ENCODE peak calls at places on chromosomes 11 and 22, in six cellular contexts. Y is endodermal cell, N is K562, L is mesenchymal stem cell, D is mesendoderm, I is adipocyte. K is an unnamed sample.
A peak's percentile ranks its signal among the peaks of the same experiment; 100 is the strongest.

GRCh38 chr22:21926728-21927127 is 25.9 kb downstream of the PPM1F start:
- DNase-seq in Y (peak; percentile 55), N (no peak), L (no peak), D (no peak), I (no peak), K (no peak)

GRCh38 chr22:36285545-36285944 is 32.6 kb downstream of the APOL1 start:
- DNase-seq in Y (no peak), N (no peak), L (no peak), D (no peak), I (no peak), K (peak; percentile 67)

GRCh38 chr11:76208829-76209670 is 2.7 kb upstream of the WNT11 start:
- DNase-seq in Y (peak; percentile 94), N (no peak), L (peak; percentile 54), D (peak; percentile 78), I (peak; percentile 80), K (peak; percentile 92)

GRCh38 chr11:100557830-100558611 is 129.1 kb upstream of the ARHGAP42 start:
- DNase-seq in Y (no peak), N (no peak), L (peak; percentile 42), D (no peak), I (peak; percentile 15), K (no peak)

GRCh38 chr11:73463359-73463758 is 87.2 kb downstream of the RELT start:
- DNase-seq in Y (no peak), N (no peak), L (peak; percentile 69), D (no peak), I (peak; percentile 70), K (no peak)

GRCh38 chr11:109695696-109696095 is 273.7 kb downstream of the C11orf87 start:
- DNase-seq in Y (no peak), N (no peak), L (peak; percentile 49), D (no peak), I (no peak), K (no peak)

GRCh38 chr22:45497268-45497667 is 5.4 kb upstream of the FBLN1 start:
- DNase-seq in Y (no peak), N (no peak), L (no peak), D (no peak), I (no peak), K (no peak)

GRCh38 chr11:21774212-21774611 is 418.7 kb upstream of the ANO5 start:
- DNase-seq in Y (peak; percentile 26), N (no peak), L (no peak), D (no peak), I (no peak), K (no peak)

GRCh38 chr11:10592331-10592730 is 23.9 kb upstream of the LYVE1 start:
- DNase-seq in Y (no peak), N (no peak), L (peak; percentile 93), D (peak; percentile 53), I (peak; percentile 94), K (no peak)

GRCh38 chr11:74820763-74821162 is 72.1 kb downstream of the RNF169 start:
- DNase-seq in Y (no peak), N (no peak), L (peak; percentile 83), D (peak; percentile 40), I (peak; percentile 74), K (no peak)

GRCh38 chr11:20156280-20156875 is 3.9 kb downstream of the DBX1 start:
- DNase-seq in Y (peak; percentile 87), N (peak; percentile 9), L (no peak), D (peak; percentile 54), I (no peak), K (no peak)

GRCh38 chr11:124222407-124222806 is 18.5 kb upstream of the OR8G1 start:
- DNase-seq in Y (no peak), N (no peak), L (no peak), D (no peak), I (no peak), K (no peak)

GRCh38 chr22:25930083-25930482 is 188.1 kb downstream of the MYO18B start:
- DNase-seq in Y (peak; percentile 41), N (no peak), L (no peak), D (no peak), I (no peak), K (no peak)

GRCh38 chr11:70503201-70503877 is 105.0 kb downstream of the CTTN start:
- DNase-seq in Y (no peak), N (no peak), L (no peak), D (no peak), I (no peak), K (peak; percentile 41)

GRCh38 chr11:9760180-9760550 is 96.3 kb downstream of the SWAP70 start:
- DNase-seq in Y (no peak), N (no peak), L (peak; percentile 87), D (no peak), I (peak; percentile 92), K (peak; percentile 96)

GRCh38 chr11:119339581-119340334 is 925 bp downstream of the C1QTNF5 start:
- DNase-seq in Y (peak; percentile 92), N (peak; percentile 85), L (peak; percentile 66), D (peak; percentile 61), I (peak; percentile 91), K (peak; percentile 93)

GRCh38 chr11:119337581-119338317 is 2.9 kb downstream of the C1QTNF5 start:
- DNase-seq in Y (peak; percentile 90), N (peak; percentile 36), L (peak; percentile 96), D (peak; percentile 90), I (peak; percentile 43), K (peak; percentile 64)

GRCh38 chr11:119336744-119337469 is 2.6 kb downstream of the RNF26 start:
- DNase-seq in Y (peak; percentile 41), N (no peak), L (no peak), D (no peak), I (no peak), K (peak; percentile 30)

GRCh38 chr11:119338946-119339580 is 1.6 kb downstream of the C1QTNF5 start:
- DNase-seq in Y (peak; percentile 63), N (no peak), L (peak; percentile 24), D (no peak), I (peak; percentile 12), K (peak; percentile 70)

GRCh38 chr11:119338318-119338890 is 2.3 kb downstream of the C1QTNF5 start:
- DNase-seq in Y (peak; percentile 95), N (peak; percentile 89), L (no peak), D (peak; percentile 92), I (peak; percentile 93), K (peak; percentile 87)
- H3K4me1 ChIP-seq in Y (peaks cover 16% of the 10 kb centered on the region), N (peaks cover 70% of the 10 kb centered on the region), L (peaks cover 39% of the 10 kb centered on the region), D (peaks cover 14% of the 10 kb centered on the region), I (peaks cover 51% of the 10 kb centered on the region), K (peaks cover 14% of the 10 kb centered on the region)

DNA sequence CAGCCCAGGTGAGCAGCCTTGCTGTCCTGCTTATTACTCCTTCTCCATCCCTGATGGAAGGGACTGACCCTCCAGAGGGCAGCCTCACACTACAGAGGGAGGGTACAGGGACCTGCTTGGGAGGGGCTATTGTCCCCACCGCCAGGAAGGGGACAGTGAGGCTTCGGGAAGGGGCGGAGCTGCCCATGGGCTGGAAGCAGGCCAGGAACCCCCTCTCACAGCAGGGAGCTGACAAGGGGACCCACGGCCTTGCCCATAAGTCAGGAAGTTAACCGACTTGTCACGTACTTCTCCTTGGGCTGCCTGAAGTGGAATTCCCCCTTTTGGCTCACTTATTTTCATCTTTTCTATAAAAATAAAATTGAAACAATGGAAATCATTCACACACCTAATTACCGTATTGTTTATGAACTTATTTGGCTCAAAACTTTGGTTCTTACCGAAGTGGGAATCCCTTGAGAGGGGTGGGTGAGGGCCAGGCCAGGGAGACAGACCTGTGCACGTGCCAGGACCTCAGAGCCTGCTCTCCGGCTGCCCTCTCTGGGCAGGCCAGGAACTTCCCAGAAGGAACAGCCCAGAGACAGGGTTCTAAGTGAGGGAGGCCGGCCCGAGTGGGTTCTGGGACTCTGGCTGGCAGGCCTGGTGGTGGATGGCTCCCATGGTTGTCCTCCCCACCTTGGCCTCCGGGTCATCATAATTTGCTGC is 5.8 kb downstream of the MGAT3 start:
- DNase-seq in Y (peak; percentile 78), N (peak; percentile 83), L (no peak), D (peak; percentile 84), I (no peak), K (peak; percentile 88)
- H3K9ac ChIP-seq in Y (no peak overlapping the region), N (peak overlapping the region; percentile 57), L (no peak overlapping the region), D (peak overlapping the region; percentile 11), I (peak overlapping the region; percentile 55), K (no peak overlapping the region)

DNA sequence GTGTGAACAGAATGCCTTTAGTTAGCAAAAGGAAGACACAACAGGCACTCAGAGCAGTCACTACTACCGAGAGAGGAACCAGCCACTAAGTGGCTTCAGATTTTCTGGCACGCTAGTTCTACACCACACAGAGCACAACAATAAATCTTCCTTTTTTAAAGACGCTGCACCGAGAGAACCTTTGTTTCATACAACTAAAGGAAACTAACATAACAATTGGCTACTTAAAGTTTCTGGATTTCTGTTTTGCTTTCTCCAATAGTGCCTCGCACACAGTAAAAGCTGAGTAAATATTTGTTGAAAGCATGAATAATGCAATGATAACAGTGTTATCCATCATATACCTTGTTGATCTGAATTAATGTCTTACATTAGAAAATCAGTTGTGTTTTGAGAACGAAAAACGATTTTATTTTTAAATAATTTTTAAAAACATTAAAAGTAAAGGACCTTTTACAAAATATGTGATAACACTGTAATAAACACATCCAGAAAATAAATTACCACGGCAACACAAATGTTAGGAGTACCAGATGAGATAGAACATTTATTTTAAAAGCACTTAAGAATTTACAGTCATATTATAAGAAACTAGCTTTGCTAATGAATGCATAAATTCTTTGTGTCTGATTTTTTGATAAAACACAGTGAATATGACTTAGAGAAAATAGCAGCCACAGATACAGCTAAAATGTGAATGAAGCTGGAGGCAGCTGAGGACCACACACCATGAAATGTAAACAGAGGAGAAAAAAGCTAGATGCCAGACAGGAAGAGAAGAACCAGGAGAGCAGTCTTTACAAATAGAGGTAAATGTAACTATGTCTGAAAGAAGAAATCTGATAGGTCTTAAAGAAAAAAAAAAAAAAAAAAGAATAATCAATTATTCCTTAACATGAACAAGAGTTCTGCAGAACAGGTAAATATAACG is 14.8 kb downstream of the CCDC34 start:
- DNase-seq in Y (no peak), N (no peak), L (peak; percentile 36), D (no peak), I (no peak), K (no peak)
- H3K4me3 ChIP-seq in Y (no peak overlapping the region), N (no peak overlapping the region), L (no peak overlapping the region), D (no peak overlapping the region), I (no peak overlapping the region), K (no peak overlapping the region)

GRCh38 chr22:23204125-23204488 is 23.8 kb downstream of the BCR start:
- DNase-seq in Y (no peak), N (no peak), L (no peak), D (no peak), I (no peak), K (no peak)
- H3K4me1 ChIP-seq in Y (peaks cover 16% of the 10 kb centered on the region), N (peaks cover 8% of the 10 kb centered on the region), L (peaks cover 22% of the 10 kb centered on the region), D (peaks cover 8% of the 10 kb centered on the region), I (peaks cover 20% of the 10 kb centered on the region), K (peaks cover 35% of the 10 kb centered on the region)

GRCh38 chr22:27218521-27218920 is 561.1 kb downstream of the MIAT start:
- DNase-seq in Y (no peak), N (no peak), L (peak; percentile 30), D (no peak), I (no peak), K (no peak)

GRCh38 chr22:27222178-27222577 is 564.8 kb downstream of the MIAT start:
- DNase-seq in Y (no peak), N (no peak), L (no peak), D (no peak), I (no peak), K (no peak)

GRCh38 chr22:27218012-27218483 is 560.7 kb downstream of the MIAT start:
- DNase-seq in Y (no peak), N (no peak), L (peak; percentile 71), D (no peak), I (peak; percentile 19), K (no peak)

GRCh38 chr22:27219036-27219435 is 561.6 kb downstream of the MIAT start:
- DNase-seq in Y (no peak), N (no peak), L (no peak), D (no peak), I (no peak), K (no peak)

DNA sequence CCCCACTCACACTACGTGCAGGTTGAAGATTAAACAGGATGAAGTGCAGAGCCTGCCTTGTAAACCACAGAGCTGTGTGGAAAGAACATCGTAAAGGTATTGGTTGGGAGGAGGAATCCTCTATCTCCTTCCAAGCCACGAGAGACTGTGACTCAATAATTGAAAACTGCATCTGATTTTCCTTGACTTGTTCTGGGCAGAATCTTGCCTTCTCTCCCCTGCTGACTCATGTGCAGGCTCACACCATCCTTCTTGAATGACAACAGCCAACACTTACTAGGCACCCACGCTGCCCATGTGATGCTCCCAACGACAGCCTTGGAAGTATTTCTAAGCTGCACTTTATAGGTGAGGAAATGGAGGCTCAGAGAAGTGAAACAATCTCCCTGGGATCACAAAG is 563.0 kb downstream of the MIAT start:
- DNase-seq in Y (no peak), N (no peak), L (peak; percentile 93), D (no peak), I (peak; percentile 67), K (no peak)
- H3K9ac ChIP-seq in Y (no peak overlapping the region), N (no peak overlapping the region), L (no peak overlapping the region), D (no peak overlapping the region), I (no peak overlapping the region), K (no peak overlapping the region)